ENCODE peak calls at places on chromosomes 6 and 20, in six cellular contexts. S is OCI-LY7, L is uterus, E is Peyer's patch, F is H9, I is GM10248. Z is an unnamed sample.

GRCh38 chr6:38182426-38182825 is 362.9 kb downstream of the ZFAND3 start:
- DNase-seq in I (no peak), F (no peak), E (peak), S (no peak), L (no peak), Z (no peak)

GRCh38 chr6:153503810-153504209 is 372.7 kb upstream of the RGS17 start:
- DNase-seq in E (no peak), F (peak), L (no peak), I (no peak), S (peak), Z (peak)

GRCh38 chr6:13302751-13303667 is 25.3 kb downstream of the TBC1D7 start:
- DNase-seq in I (peak), L (peak), E (peak), S (peak), F (no peak), Z (peak)

GRCh38 chr6:100833972-100834574 is 47.1 kb downstream of the ASCC3 start:
- DNase-seq in F (no peak), S (no peak), I (no peak), E (no peak), L (no peak), Z (no peak)

GRCh38 chr20:58746551-58747399 is 54.2 kb downstream of the NPEPL1 start:
- DNase-seq in I (no peak), F (no peak), L (no peak), E (no peak), S (no peak), Z (no peak)

GRCh38 chr20:44279228-44279627 is 31.8 kb downstream of the FITM2 start:
- DNase-seq in L (no peak), I (no peak), S (no peak), E (no peak), F (no peak), Z (peak)

GRCh38 chr20:63060057-63060991 is 53.6 kb upstream of the BHLHE23 start:
- DNase-seq in E (peak), L (no peak), S (no peak), I (no peak), F (peak), Z (no peak)

GRCh38 chr6:23414204-23414501 is 711.9 kb upstream of the NRSN1 start:
- DNase-seq in S (no peak), F (no peak), I (peak), L (no peak), E (no peak), Z (peak)

GRCh38 chr6:132259070-132259469 is 142.2 kb downstream of the MOXD1 start:
- DNase-seq in L (no peak), E (no peak), F (no peak), S (peak), I (no peak), Z (peak)

GRCh38 chr6:145721144-145721543 is 14.2 kb downstream of the EPM2A start:
- DNase-seq in I (no peak), L (no peak), E (no peak), S (no peak), F (no peak), Z (no peak)

GRCh38 chr6:97053643-97054411 is 129.3 kb downstream of the KLHL32 start:
- DNase-seq in I (no peak), L (no peak), S (peak), E (no peak), F (no peak), Z (peak)

GRCh38 chr6:126788961-126789365 is 329.5 kb upstream of the RSPO3 start:
- DNase-seq in S (no peak), E (no peak), L (no peak), I (no peak), F (no peak), Z (no peak)

GRCh38 chr6:11458509-11458908 is 79.0 kb upstream of the TMEM170B start:
- DNase-seq in F (no peak), L (no peak), E (no peak), I (no peak), S (no peak), Z (no peak)

GRCh38 chr6:165181951-165182414 is 127.4 kb downstream of the C6orf118 start:
- DNase-seq in S (peak), L (no peak), E (no peak), I (no peak), F (no peak), Z (peak)

GRCh38 chr6:149933036-149933435 is 8.8 kb upstream of the ULBP2 start:
- DNase-seq in I (no peak), E (no peak), S (no peak), F (no peak), L (no peak), Z (no peak)

GRCh38 chr6:72657798-72658197 is 35.9 kb downstream of the KCNQ5 start:
- DNase-seq in S (no peak), E (no peak), F (no peak), I (no peak), L (no peak), Z (no peak)

DNA sequence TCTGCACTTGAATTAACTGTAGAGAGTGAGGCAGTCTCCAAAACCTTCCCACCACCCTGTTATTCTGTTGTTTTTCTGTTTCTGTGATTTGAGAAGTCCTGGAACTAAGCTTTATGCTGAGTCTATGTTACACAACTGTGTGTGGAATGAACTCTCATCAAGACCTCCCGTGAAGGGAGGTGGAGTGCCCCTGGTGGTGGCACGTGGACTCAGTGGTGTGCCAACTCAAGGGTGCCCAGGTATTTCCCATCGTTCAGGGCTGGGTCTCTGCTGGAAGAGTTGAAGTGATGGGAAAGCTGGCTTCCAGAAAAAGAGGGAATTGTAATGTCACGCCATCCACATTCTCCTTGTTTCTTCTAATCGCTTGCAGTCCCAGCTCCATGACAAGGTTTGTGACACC is 374.2 kb downstream of the SMOC2 start:
- DNase-seq in E (no peak), S (peak), I (no peak), F (no peak), L (no peak), Z (no peak)
- TF ChIP-seq CTCF in E (no peak), S (peak), I (no peak), F (peak), L (no peak), Z (no peak)

DNA sequence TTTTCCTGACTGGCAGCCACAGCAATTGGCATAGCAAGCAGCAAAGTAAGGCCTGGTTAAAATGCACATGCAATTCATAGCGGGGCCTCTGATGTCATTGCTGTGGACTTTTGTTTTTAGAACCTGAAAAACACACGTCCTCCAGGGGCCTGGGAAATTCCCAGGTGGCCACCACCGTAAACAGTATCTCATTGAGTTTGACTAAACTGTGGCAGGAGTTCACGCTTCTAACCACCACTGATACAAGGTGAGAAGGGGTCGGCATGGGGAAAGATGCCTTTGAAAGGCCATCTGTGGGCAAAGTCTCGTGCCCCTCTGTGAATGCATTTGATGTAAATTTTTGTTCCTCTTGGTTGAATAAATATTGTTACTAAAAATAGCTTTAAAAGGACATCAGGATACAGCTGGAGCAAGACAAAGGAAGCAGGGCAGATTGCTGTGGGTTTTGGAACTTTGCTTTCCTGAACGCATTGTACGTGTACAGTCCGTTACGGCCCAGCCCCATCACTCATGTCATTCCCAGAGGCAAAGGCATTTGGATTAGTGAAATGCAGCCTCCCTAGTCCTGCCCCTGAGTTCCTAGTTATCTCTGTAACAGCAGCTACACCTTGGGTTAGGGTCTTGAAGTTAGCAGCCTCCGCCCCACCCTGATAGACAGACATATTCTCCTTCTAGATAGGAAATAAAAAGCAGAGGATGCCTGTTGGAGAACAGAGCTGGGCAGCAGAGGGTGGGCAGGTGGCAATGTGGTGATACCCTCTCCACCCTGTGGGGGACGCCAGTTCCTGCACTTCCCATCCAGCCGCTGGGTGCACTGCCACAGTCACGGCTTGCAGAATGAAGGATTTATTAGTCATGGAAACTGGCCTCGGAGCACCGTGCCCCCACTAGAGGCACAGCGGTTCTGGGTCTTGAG is 80.3 kb downstream of the ZDHHC14 start:
- DNase-seq in I (peak), S (no peak), F (peak), E (no peak), L (no peak), Z (no peak)
- TF ChIP-seq CTCF in I (peak), S (peak), F (peak), E (no peak), L (no peak), Z (no peak)

GRCh38 chr6:84227434-84228197 is at the start of gene CEP162:
- DNase-seq in L (peak), I (peak), S (peak), E (peak), F (peak), Z (peak)

GRCh38 chr6:84227044-84227433 is 404 bp downstream of the CEP162 start:
- DNase-seq in S (no peak), I (no peak), F (no peak), L (no peak), E (no peak), Z (no peak)

GRCh38 chr6:84224251-84224650 is 3.2 kb downstream of the CEP162 start:
- DNase-seq in I (no peak), F (no peak), S (no peak), E (no peak), L (no peak), Z (no peak)

GRCh38 chr6:84222426-84222825 is 5.0 kb downstream of the CEP162 start:
- DNase-seq in L (no peak), S (no peak), F (no peak), I (no peak), E (no peak), Z (no peak)

DNA sequence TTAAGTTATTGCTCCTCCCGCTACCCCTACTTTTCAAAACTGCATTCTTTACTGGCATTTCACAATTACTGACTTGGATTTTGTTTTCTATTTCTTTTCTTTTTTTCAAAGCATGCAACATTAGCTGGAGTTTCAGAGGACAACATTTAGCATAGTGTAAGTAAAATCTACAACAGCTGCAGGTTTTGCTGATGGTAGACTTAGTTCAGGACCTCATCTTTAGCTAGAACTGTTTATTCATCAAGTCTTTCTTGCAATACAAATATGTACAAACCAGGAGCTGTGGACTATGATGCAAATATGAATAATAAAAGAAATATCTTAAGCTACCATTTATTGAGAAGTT is 728 bp upstream of the CEP162 start:
- DNase-seq in L (no peak), I (no peak), S (no peak), F (no peak), E (no peak), Z (no peak)
- TF ChIP-seq CTCF in L (no peak), I (no peak), S (peak), F (no peak), E (no peak), Z (no peak)

GRCh38 chr20:37980383-37980782 is 52.9 kb downstream of the TTI1 start:
- DNase-seq in F (no peak), S (no peak), L (no peak), E (no peak), I (no peak), Z (no peak)
- TF ChIP-seq CTCF in F (no peak), S (no peak), L (no peak), E (no peak), I (no peak), Z (no peak)

DNA sequence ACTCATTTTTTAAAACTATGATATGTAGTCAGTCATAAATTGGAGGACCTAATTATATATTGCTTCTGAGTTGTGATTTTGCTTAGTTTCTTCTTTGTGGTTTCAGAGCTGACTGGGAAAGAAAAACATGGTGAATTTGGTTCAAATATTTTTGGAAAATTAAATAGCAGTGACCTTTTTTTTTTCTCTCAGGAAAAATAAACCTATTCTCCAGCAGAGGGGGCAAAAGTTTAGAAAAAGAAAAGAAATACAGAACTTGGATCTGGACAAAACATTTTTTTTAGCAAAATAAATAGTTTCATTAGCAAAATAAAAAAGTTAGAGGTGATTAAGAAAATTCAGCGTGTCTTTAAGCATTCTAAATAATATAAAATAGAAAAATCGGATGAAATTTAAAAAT is 10.2 kb downstream of the COL10A1 start:
- DNase-seq in L (no peak), F (no peak), S (no peak), I (no peak), E (no peak), Z (no peak)
- TF ChIP-seq CTCF in L (no peak), F (peak), S (peak), I (peak), E (no peak), Z (peak)

DNA sequence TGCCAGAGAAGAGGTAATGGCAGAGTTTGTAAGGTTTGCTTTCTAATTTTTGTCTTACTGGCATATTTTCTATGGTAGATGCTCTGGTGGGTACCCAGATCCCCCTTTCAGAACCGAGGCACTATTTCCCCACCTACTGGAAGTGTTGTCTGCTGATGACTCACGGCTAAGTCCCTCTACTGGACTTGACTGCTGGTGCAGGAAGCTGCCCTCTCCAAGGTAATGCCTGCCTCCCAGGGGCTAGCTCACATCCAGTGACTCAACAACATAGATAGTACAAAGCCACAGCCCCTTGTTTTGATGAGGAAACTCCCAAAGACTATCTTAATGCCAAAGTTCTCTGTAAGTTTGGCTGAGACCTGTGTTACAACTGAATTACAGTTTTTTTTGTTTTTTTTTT is 285.4 kb upstream of the FLRT3 start:
- DNase-seq in L (no peak), S (no peak), E (no peak), I (no peak), F (peak), Z (peak)
- TF ChIP-seq CTCF in L (no peak), S (no peak), E (no peak), I (no peak), F (peak), Z (peak)

GRCh38 chr20:4949833-4950178 is 51.5 kb downstream of the SLC23A2 start:
- DNase-seq in I (peak), S (peak), F (no peak), E (no peak), L (peak), Z (peak)
- TF ChIP-seq CTCF in I (peak), S (peak), F (peak), E (peak), L (peak), Z (peak)

DNA sequence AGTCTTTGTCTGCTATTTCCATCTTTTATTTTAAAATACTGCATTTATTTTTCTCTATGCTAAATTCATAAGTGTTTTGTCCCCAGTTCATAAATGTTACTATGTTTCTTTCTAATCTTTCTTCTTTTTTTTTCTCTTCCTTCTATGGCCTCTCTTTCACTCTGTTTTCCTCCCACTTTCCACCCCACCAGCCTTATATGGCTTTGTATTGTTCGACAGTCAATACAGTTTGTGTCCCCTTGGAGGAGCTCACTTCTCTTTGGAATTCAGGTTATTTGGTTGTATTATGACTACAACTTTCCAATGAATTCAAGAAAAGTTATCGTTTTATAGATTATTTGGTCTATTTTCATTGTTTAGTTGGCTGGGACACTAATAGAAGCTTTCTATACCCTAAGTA is 393.5 kb downstream of the NKAIN2 start:
- DNase-seq in F (no peak), I (no peak), L (no peak), S (no peak), E (no peak), Z (no peak)
- TF ChIP-seq CTCF in F (peak), I (no peak), L (no peak), S (no peak), E (no peak), Z (no peak)

DNA sequence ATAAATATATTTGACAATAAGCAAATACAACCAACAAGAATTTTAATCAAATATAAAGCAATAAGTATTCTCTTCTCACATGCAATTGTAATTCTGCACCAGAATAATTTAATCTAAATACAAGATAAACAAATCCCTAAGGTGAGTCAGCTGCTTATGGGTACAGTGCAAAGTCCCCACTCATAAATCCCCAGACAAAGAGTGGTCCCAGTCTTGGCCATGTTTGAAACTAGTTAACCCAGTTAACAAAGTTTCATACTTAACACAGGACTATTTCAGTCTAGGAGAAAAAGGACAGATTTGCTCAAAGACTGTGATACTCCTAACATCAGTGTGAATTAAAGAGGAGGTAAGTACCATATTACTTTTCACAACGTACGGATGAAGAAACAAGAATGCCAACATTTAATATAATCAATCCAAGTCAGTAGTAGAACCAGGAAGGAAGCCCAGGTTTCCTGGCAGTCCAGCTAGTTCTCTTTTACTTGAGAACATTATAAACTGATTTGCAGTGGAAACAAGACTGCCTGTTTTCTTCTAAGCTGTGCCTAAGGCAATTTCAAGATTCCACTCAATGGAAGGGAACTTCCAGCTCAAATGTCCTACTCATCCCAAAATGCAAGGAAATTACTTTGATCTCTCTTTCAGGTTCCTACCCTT is 10.4 kb downstream of the SAMD3 start:
- DNase-seq in F (no peak), L (no peak), E (no peak), I (no peak), S (no peak), Z (no peak)
- TF ChIP-seq CTCF in F (no peak), L (no peak), E (no peak), I (no peak), S (no peak), Z (no peak)

Z was measured in epithelial cell of esophagus.